ENCODE peak calls at places on chromosomes 16 and 17, in six cellular contexts. One of them, this sample, is unnamed.

GRCh38 chr16:70688266-70688742 is 2.5 kb upstream of the MTSS2 start:
- DNase-seq in dorsolateral prefrontal cortex: peak; percentile 86
- DNase-seq in IMR-90: peak; percentile 59
- DNase-seq in AG04449: no peak
- DNase-seq in epithelial cell of esophagus: no peak
- DNase-seq in colonic mucosa: peak; percentile 58
- DNase-seq in this sample: no peak

GRCh38 chr17:81578038-81578441 is 25.9 kb upstream of the FAAP100 start:
- DNase-seq in dorsolateral prefrontal cortex: no peak
- DNase-seq in IMR-90: peak; percentile 31
- DNase-seq in AG04449: no peak
- DNase-seq in epithelial cell of esophagus: peak; percentile 61
- DNase-seq in colonic mucosa: no peak
- DNase-seq in this sample: no peak

GRCh38 chr16:11985250-11985649 is 8.7 kb downstream of the SNX29 start:
- DNase-seq in dorsolateral prefrontal cortex: no peak
- DNase-seq in IMR-90: no peak
- DNase-seq in AG04449: no peak
- DNase-seq in epithelial cell of esophagus: no peak
- DNase-seq in colonic mucosa: no peak
- DNase-seq in this sample: no peak

GRCh38 chr17:75078097-75079022 is 9.4 kb upstream of the SLC16A5 start:
- DNase-seq in dorsolateral prefrontal cortex: no peak
- DNase-seq in IMR-90: peak; percentile 78
- DNase-seq in AG04449: no peak
- DNase-seq in epithelial cell of esophagus: peak; percentile 50
- DNase-seq in colonic mucosa: peak; percentile 58
- DNase-seq in this sample: peak; percentile 68

GRCh38 chr17:35892091-35892637 is 12.0 kb upstream of the CCL5 start:
- DNase-seq in dorsolateral prefrontal cortex: no peak
- DNase-seq in IMR-90: peak; percentile 12
- DNase-seq in AG04449: no peak
- DNase-seq in epithelial cell of esophagus: peak; percentile 8
- DNase-seq in colonic mucosa: no peak
- DNase-seq in this sample: no peak

GRCh38 chr16:80489173-80489572 is 51.6 kb upstream of the DYNLRB2 start:
- DNase-seq in dorsolateral prefrontal cortex: no peak
- DNase-seq in IMR-90: no peak
- DNase-seq in AG04449: no peak
- DNase-seq in epithelial cell of esophagus: no peak
- DNase-seq in colonic mucosa: no peak
- DNase-seq in this sample: no peak

GRCh38 chr17:43418441-43419374 is 19.9 kb downstream of the ARL4D start:
- DNase-seq in dorsolateral prefrontal cortex: peak; percentile 91
- DNase-seq in IMR-90: peak; percentile 92
- DNase-seq in AG04449: peak; percentile 74
- DNase-seq in epithelial cell of esophagus: peak; percentile 98
- DNase-seq in colonic mucosa: no peak
- DNase-seq in this sample: no peak

GRCh38 chr16:77993111-77993571 is 29.2 kb upstream of the CLEC3A start:
- DNase-seq in dorsolateral prefrontal cortex: no peak
- DNase-seq in IMR-90: peak; percentile 65
- DNase-seq in AG04449: peak; percentile 16
- DNase-seq in epithelial cell of esophagus: peak; percentile 12
- DNase-seq in colonic mucosa: no peak
- DNase-seq in this sample: no peak

GRCh38 chr16:55426865-55427484 is 52.0 kb upstream of the MMP2 start:
- DNase-seq in dorsolateral prefrontal cortex: no peak
- DNase-seq in IMR-90: no peak
- DNase-seq in AG04449: no peak
- DNase-seq in epithelial cell of esophagus: no peak
- DNase-seq in colonic mucosa: no peak
- DNase-seq in this sample: no peak

GRCh38 chr16:17076121-17076757 is 394.5 kb downstream of the XYLT1 start:
- DNase-seq in dorsolateral prefrontal cortex: no peak
- DNase-seq in IMR-90: peak; percentile 8
- DNase-seq in AG04449: no peak
- DNase-seq in epithelial cell of esophagus: no peak
- DNase-seq in colonic mucosa: no peak
- DNase-seq in this sample: no peak

GRCh38 chr17:1203111-1203966 is 23.6 kb upstream of the ABR start:
- DNase-seq in dorsolateral prefrontal cortex: no peak
- DNase-seq in IMR-90: peak; percentile 51
- DNase-seq in AG04449: no peak
- DNase-seq in epithelial cell of esophagus: peak; percentile 63
- DNase-seq in colonic mucosa: peak; percentile 75
- DNase-seq in this sample: no peak

GRCh38 chr17:73091770-73092517 is 544 bp downstream of the SLC39A11 start:
- DNase-seq in dorsolateral prefrontal cortex: no peak
- DNase-seq in IMR-90: peak; percentile 36
- DNase-seq in AG04449: no peak
- DNase-seq in epithelial cell of esophagus: peak; percentile 91
- DNase-seq in colonic mucosa: peak; percentile 60
- DNase-seq in this sample: no peak

GRCh38 chr16:50038756-50039529 is 13.9 kb downstream of the CNEP1R1 start:
- DNase-seq in dorsolateral prefrontal cortex: no peak
- DNase-seq in IMR-90: no peak
- DNase-seq in AG04449: no peak
- DNase-seq in epithelial cell of esophagus: no peak
- DNase-seq in colonic mucosa: peak; percentile 74
- DNase-seq in this sample: no peak

GRCh38 chr17:68255731-68256538 is 8.1 kb downstream of the AMZ2 start:
- DNase-seq in dorsolateral prefrontal cortex: no peak
- DNase-seq in IMR-90: no peak
- DNase-seq in AG04449: no peak
- DNase-seq in epithelial cell of esophagus: no peak
- DNase-seq in colonic mucosa: no peak
- DNase-seq in this sample: no peak

GRCh38 chr17:57323391-57323790 is 67.1 kb downstream of the MSI2 start:
- DNase-seq in dorsolateral prefrontal cortex: no peak
- DNase-seq in IMR-90: no peak
- DNase-seq in AG04449: no peak
- DNase-seq in epithelial cell of esophagus: no peak
- DNase-seq in colonic mucosa: no peak
- DNase-seq in this sample: no peak

GRCh38 chr17:78839762-78840529 is 668 bp downstream of the USP36 start:
- DNase-seq in dorsolateral prefrontal cortex: no peak
- DNase-seq in IMR-90: peak; percentile 76
- DNase-seq in AG04449: no peak
- DNase-seq in epithelial cell of esophagus: peak; percentile 48
- DNase-seq in colonic mucosa: peak; percentile 52
- DNase-seq in this sample: no peak

GRCh38 chr16:12542818-12543699 is 260.6 kb downstream of the CPPED1 start:
- DNase-seq in dorsolateral prefrontal cortex: peak; percentile 38
- DNase-seq in IMR-90: no peak
- DNase-seq in AG04449: no peak
- DNase-seq in epithelial cell of esophagus: no peak
- DNase-seq in colonic mucosa: no peak
- DNase-seq in this sample: no peak

GRCh38 chr17:13135496-13135895 is 117.7 kb upstream of the ELAC2 start:
- DNase-seq in dorsolateral prefrontal cortex: no peak
- DNase-seq in IMR-90: no peak
- DNase-seq in AG04449: no peak
- DNase-seq in epithelial cell of esophagus: no peak
- DNase-seq in colonic mucosa: no peak
- DNase-seq in this sample: no peak

GRCh38 chr16:470418-470817 is 45.0 kb downstream of the RAB11FIP3 start:
- DNase-seq in dorsolateral prefrontal cortex: no peak
- DNase-seq in IMR-90: no peak
- DNase-seq in AG04449: no peak
- DNase-seq in epithelial cell of esophagus: no peak
- DNase-seq in colonic mucosa: no peak
- DNase-seq in this sample: no peak

GRCh38 chr17:40961586-40961985 is 5.2 kb downstream of the KRT39 start:
- DNase-seq in dorsolateral prefrontal cortex: no peak
- DNase-seq in IMR-90: no peak
- DNase-seq in AG04449: no peak
- DNase-seq in epithelial cell of esophagus: no peak
- DNase-seq in colonic mucosa: no peak
- DNase-seq in this sample: no peak

DNA sequence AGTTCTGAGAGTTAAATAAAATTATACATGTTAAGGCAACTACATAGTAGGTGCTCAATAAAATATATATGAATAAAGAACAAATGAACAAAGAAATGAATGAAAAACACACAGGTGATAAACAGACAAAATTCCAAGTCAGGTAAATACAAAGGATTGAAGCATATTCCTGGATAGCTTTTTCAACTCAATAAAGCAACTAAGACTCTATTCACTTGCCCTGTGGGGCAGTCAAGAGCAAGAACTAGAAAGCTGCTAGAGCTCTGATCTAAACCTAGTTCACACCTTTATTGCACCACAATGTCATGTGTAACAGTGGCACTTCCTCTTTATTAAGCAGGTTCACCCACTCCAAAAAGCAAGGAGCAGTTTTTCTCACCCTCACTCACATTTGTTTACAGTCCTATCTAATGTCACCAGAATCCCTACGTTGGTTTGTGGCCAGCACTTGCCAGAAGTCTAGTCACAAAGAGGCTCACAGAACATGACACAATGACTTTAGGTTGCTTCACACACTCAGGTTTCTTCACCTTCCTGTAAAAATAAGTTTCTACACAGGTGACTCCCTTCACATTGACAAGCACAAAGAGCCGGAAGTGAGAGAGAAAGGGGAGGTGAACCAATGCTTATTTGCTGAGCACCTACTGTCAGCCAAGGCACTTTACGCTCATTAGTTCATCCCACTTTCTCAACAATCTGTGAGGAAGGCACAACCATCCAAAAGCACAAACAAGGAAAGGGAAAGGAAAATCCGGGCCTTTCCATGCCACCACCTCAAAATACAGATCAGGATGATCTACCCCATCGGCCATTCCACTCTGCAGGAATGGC is 70.8 kb downstream of the XPO6 start:
- DNase-seq in dorsolateral prefrontal cortex: no peak
- DNase-seq in IMR-90: no peak
- DNase-seq in AG04449: no peak
- DNase-seq in epithelial cell of esophagus: peak; percentile 56
- DNase-seq in colonic mucosa: no peak
- DNase-seq in this sample: no peak
- H3K4me3 ChIP-seq in dorsolateral prefrontal cortex: no peak overlapping the region
- H3K4me3 ChIP-seq in IMR-90: no peak overlapping the region
- H3K4me3 ChIP-seq in AG04449: no peak overlapping the region
- H3K4me3 ChIP-seq in epithelial cell of esophagus: no peak overlapping the region
- H3K4me3 ChIP-seq in colonic mucosa: no peak overlapping the region
- H3K4me3 ChIP-seq in this sample: no peak overlapping the region

DNA sequence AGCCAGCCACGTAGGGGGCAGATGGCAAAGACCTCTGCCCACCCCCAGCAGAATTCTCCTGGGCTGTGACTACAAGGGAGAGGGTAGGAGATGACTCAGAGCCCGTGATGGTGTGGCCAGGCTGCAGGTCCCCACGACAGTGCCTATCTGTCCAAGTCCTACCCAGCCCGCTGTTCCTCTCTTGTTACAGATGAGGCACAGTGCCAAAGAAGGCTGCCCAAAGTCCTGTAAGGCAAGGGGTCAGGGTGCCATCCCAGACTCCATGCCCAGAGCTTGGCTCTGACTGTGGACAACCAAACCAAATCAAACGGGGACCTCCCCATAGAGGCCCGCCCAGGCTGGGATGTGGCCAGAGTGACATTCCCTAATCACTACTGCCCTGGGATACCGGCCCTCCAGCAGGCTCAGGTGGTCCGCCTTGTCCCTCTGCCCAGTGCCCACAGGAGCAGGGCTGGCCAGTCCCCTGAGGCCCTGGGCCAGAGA is 12.6 kb upstream of the BCAR1 start:
- DNase-seq in dorsolateral prefrontal cortex: no peak
- DNase-seq in IMR-90: no peak
- DNase-seq in AG04449: no peak
- DNase-seq in epithelial cell of esophagus: no peak
- DNase-seq in colonic mucosa: no peak
- DNase-seq in this sample: no peak
- H3K4me3 ChIP-seq in dorsolateral prefrontal cortex: peak overlapping the region; percentile 93
- H3K4me3 ChIP-seq in IMR-90: peak overlapping the region; percentile 94
- H3K4me3 ChIP-seq in AG04449: peak overlapping the region; percentile 81
- H3K4me3 ChIP-seq in epithelial cell of esophagus: no peak overlapping the region
- H3K4me3 ChIP-seq in colonic mucosa: peak overlapping the region; percentile 92
- H3K4me3 ChIP-seq in this sample: peak overlapping the region; percentile 91

DNA sequence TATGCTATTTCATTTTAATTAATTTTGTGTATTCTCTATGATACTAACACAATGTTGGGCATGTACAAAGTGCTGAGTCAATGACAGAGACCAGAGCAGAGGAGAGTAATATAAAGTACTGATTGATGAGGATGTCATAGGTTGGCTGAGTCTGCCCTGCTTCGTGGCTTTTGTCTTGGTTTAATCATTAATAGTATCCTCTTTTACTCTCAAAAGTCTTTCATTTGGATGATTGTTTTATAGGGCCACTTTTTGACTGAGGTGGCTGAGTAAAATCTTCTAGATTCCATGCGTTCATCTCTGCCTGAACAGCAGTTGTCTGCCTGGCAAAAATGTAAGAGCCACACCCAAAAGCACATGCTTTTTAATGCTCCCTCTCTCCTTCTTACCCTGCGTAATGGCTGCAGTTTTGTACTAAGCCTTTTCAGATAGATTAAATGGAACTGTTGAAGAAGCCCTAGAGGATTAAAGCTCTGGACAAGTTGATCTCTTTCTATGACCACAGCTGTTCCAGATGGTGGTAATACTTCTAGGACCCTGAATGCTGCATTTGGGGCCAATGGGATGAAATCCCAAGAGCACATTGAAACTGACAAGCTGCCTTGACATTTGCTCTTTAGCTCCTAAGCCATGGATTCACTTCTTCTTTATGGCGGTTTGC is 59.8 kb downstream of the MAP2K6 start:
- DNase-seq in dorsolateral prefrontal cortex: no peak
- DNase-seq in IMR-90: no peak
- DNase-seq in AG04449: no peak
- DNase-seq in epithelial cell of esophagus: no peak
- DNase-seq in colonic mucosa: no peak
- DNase-seq in this sample: peak; percentile 23
- H3K4me3 ChIP-seq in dorsolateral prefrontal cortex: no peak overlapping the region
- H3K4me3 ChIP-seq in IMR-90: no peak overlapping the region
- H3K4me3 ChIP-seq in AG04449: no peak overlapping the region
- H3K4me3 ChIP-seq in epithelial cell of esophagus: no peak overlapping the region
- H3K4me3 ChIP-seq in colonic mucosa: no peak overlapping the region
- H3K4me3 ChIP-seq in this sample: no peak overlapping the region

GRCh38 chr16:88366704-88367047 is 16.1 kb upstream of the ZNF469 start:
- DNase-seq in dorsolateral prefrontal cortex: no peak
- DNase-seq in IMR-90: no peak
- DNase-seq in AG04449: no peak
- DNase-seq in epithelial cell of esophagus: no peak
- DNase-seq in colonic mucosa: no peak
- DNase-seq in this sample: no peak

GRCh38 chr16:88366032-88366703 is 16.6 kb upstream of the ZNF469 start:
- DNase-seq in dorsolateral prefrontal cortex: no peak
- DNase-seq in IMR-90: no peak
- DNase-seq in AG04449: no peak
- DNase-seq in epithelial cell of esophagus: no peak
- DNase-seq in colonic mucosa: no peak
- DNase-seq in this sample: no peak

GRCh38 chr16:88363239-88363891 is 19.4 kb upstream of the ZNF469 start:
- DNase-seq in dorsolateral prefrontal cortex: no peak
- DNase-seq in IMR-90: no peak
- DNase-seq in AG04449: no peak
- DNase-seq in epithelial cell of esophagus: no peak
- DNase-seq in colonic mucosa: no peak
- DNase-seq in this sample: no peak

GRCh38 chr16:88367560-88367959 is 15.2 kb upstream of the ZNF469 start:
- DNase-seq in dorsolateral prefrontal cortex: peak; percentile 25
- DNase-seq in IMR-90: no peak
- DNase-seq in AG04449: no peak
- DNase-seq in epithelial cell of esophagus: no peak
- DNase-seq in colonic mucosa: no peak
- DNase-seq in this sample: no peak

GRCh38 chr16:88365244-88365865 is 17.4 kb upstream of the ZNF469 start:
- DNase-seq in dorsolateral prefrontal cortex: no peak
- DNase-seq in IMR-90: no peak
- DNase-seq in AG04449: no peak
- DNase-seq in epithelial cell of esophagus: no peak
- DNase-seq in colonic mucosa: no peak
- DNase-seq in this sample: no peak
- H3K4me3 ChIP-seq in dorsolateral prefrontal cortex: no peak overlapping the region
- H3K4me3 ChIP-seq in IMR-90: no peak overlapping the region
- H3K4me3 ChIP-seq in AG04449: no peak overlapping the region
- H3K4me3 ChIP-seq in epithelial cell of esophagus: no peak overlapping the region
- H3K4me3 ChIP-seq in colonic mucosa: no peak overlapping the region
- H3K4me3 ChIP-seq in this sample: no peak overlapping the region

This sample was measured in retinal pigment epithelial cell.